ENCODE peak calls at places on chromosomes 12 and 14, in five cellular contexts. One of them, this sample, is unnamed.

GRCh38 chr14:85960781-85961180 is 430.8 kb downstream of the FLRT2 start:
- DNase-seq in PC-9: no peak
- DNase-seq in HCT116: no peak
- DNase-seq in Karpas-422: no peak
- DNase-seq in GM23248: no peak
- DNase-seq in this sample: no peak

GRCh38 chr12:122090759-122091535 is 12.4 kb downstream of the MLXIP start:
- DNase-seq in GM23248: peak; percentile 97
- DNase-seq in PC-9: no peak
- DNase-seq in HCT116: no peak
- DNase-seq in Karpas-422: peak; percentile 38
- DNase-seq in this sample: no peak

GRCh38 chr12:14845350-14845750 is 2.0 kb upstream of the ART4 start:
- DNase-seq in GM23248: peak; percentile 77
- DNase-seq in HCT116: peak; percentile 37
- DNase-seq in PC-9: peak; percentile 52
- DNase-seq in Karpas-422: peak; percentile 76
- DNase-seq in this sample: peak; percentile 75

GRCh38 chr14:77314043-77314442 is 6.6 kb downstream of the POMT2 start:
- DNase-seq in PC-9: no peak
- DNase-seq in Karpas-422: no peak
- DNase-seq in HCT116: no peak
- DNase-seq in GM23248: peak; percentile 96
- DNase-seq in this sample: peak; percentile 92

GRCh38 chr14:24481622-24482324 is 26.3 kb downstream of the CMA1 start:
- DNase-seq in PC-9: peak; percentile 3
- DNase-seq in HCT116: peak; percentile 44
- DNase-seq in Karpas-422: peak; percentile 82
- DNase-seq in GM23248: peak; percentile 53
- DNase-seq in this sample: peak; percentile 46

GRCh38 chr12:46664771-46665287 is 161.0 kb downstream of the SLC38A4 start:
- DNase-seq in Karpas-422: no peak
- DNase-seq in PC-9: peak; percentile 26
- DNase-seq in GM23248: peak; percentile 93
- DNase-seq in HCT116: peak; percentile 72
- DNase-seq in this sample: peak; percentile 96

GRCh38 chr14:34237677-34238076 is 224.4 kb downstream of the SPTSSA start:
- DNase-seq in Karpas-422: no peak
- DNase-seq in PC-9: no peak
- DNase-seq in GM23248: no peak
- DNase-seq in HCT116: no peak
- DNase-seq in this sample: no peak

GRCh38 chr12:55670213-55670730 is 33.6 kb downstream of the OR10P1 start:
- DNase-seq in PC-9: no peak
- DNase-seq in GM23248: no peak
- DNase-seq in Karpas-422: no peak
- DNase-seq in HCT116: no peak
- DNase-seq in this sample: no peak

GRCh38 chr12:53060721-53061276 is 10.9 kb downstream of the TNS2 start:
- DNase-seq in PC-9: no peak
- DNase-seq in HCT116: no peak
- DNase-seq in GM23248: no peak
- DNase-seq in Karpas-422: no peak
- DNase-seq in this sample: no peak

GRCh38 chr12:57079821-57080220 is 1.2 kb upstream of the NEMP1 start:
- DNase-seq in PC-9: no peak
- DNase-seq in GM23248: no peak
- DNase-seq in Karpas-422: no peak
- DNase-seq in HCT116: no peak
- DNase-seq in this sample: no peak

GRCh38 chr12:40784102-40784501 is 91.9 kb downstream of the CNTN1 start:
- DNase-seq in HCT116: no peak
- DNase-seq in PC-9: no peak
- DNase-seq in GM23248: no peak
- DNase-seq in Karpas-422: no peak
- DNase-seq in this sample: no peak

GRCh38 chr14:91142214-91142668 is 28.4 kb downstream of the DGLUCY start:
- DNase-seq in PC-9: no peak
- DNase-seq in Karpas-422: peak; percentile 81
- DNase-seq in GM23248: no peak
- DNase-seq in HCT116: no peak
- DNase-seq in this sample: no peak

GRCh38 chr12:56350662-56351061 is 9.2 kb downstream of the STAT2 start:
- DNase-seq in Karpas-422: no peak
- DNase-seq in PC-9: peak; percentile 58
- DNase-seq in GM23248: no peak
- DNase-seq in HCT116: no peak
- DNase-seq in this sample: peak; percentile 92

GRCh38 chr12:75779891-75780501 is 251.6 kb downstream of the PHLDA1 start:
- DNase-seq in HCT116: no peak
- DNase-seq in Karpas-422: no peak
- DNase-seq in PC-9: no peak
- DNase-seq in GM23248: no peak
- DNase-seq in this sample: no peak

GRCh38 chr14:22570132-22570949 is 18.7 kb downstream of the DAD1 start:
- DNase-seq in PC-9: peak; percentile 55
- DNase-seq in Karpas-422: peak; percentile 96
- DNase-seq in GM23248: peak; percentile 76
- DNase-seq in HCT116: peak; percentile 79
- DNase-seq in this sample: peak; percentile 92

GRCh38 chr12:121989951-121990647 is 31.6 kb upstream of the BCL7A start:
- DNase-seq in GM23248: no peak
- DNase-seq in Karpas-422: no peak
- DNase-seq in HCT116: no peak
- DNase-seq in PC-9: no peak
- DNase-seq in this sample: no peak

GRCh38 chr12:114848661-114849060 is 164.7 kb upstream of the TBX3 start:
- DNase-seq in GM23248: peak; percentile 95
- DNase-seq in PC-9: no peak
- DNase-seq in HCT116: no peak
- DNase-seq in Karpas-422: no peak
- DNase-seq in this sample: no peak

GRCh38 chr12:2673966-2674810 is 120.6 kb upstream of the FKBP4 start:
- DNase-seq in Karpas-422: no peak
- DNase-seq in PC-9: no peak
- DNase-seq in GM23248: peak; percentile 14
- DNase-seq in HCT116: peak; percentile 8
- DNase-seq in this sample: no peak

GRCh38 chr12:26948309-26948708 is 10.0 kb downstream of the FGFR1OP2 start:
- DNase-seq in GM23248: no peak
- DNase-seq in PC-9: no peak
- DNase-seq in HCT116: no peak
- DNase-seq in Karpas-422: no peak
- DNase-seq in this sample: no peak

GRCh38 chr12:121799175-121799841 is 4.5 kb upstream of the SETD1B start:
- DNase-seq in GM23248: peak; percentile 90
- DNase-seq in PC-9: no peak
- DNase-seq in HCT116: peak; percentile 75
- DNase-seq in Karpas-422: peak; percentile 78
- DNase-seq in this sample: peak; percentile 84

GRCh38 chr14:71138236-71139057 is 231.2 kb downstream of the PCNX1 start:
- DNase-seq in HCT116: no peak
- DNase-seq in Karpas-422: no peak
- DNase-seq in GM23248: peak; percentile 38
- DNase-seq in PC-9: no peak
- DNase-seq in this sample: no peak

GRCh38 chr12:64720884-64721283 is 38.3 kb downstream of the GNS start:
- DNase-seq in GM23248: no peak
- DNase-seq in PC-9: no peak
- DNase-seq in Karpas-422: no peak
- DNase-seq in HCT116: no peak
- DNase-seq in this sample: no peak

GRCh38 chr12:53345486-53346195 is 9.5 kb upstream of the SP7 start:
- DNase-seq in GM23248: peak; percentile 72
- DNase-seq in Karpas-422: no peak
- DNase-seq in HCT116: no peak
- DNase-seq in PC-9: no peak
- DNase-seq in this sample: no peak

GRCh38 chr12:71142046-71142445 is 15.8 kb downstream of the TSPAN8 start:
- DNase-seq in GM23248: no peak
- DNase-seq in PC-9: no peak
- DNase-seq in Karpas-422: no peak
- DNase-seq in HCT116: no peak
- DNase-seq in this sample: no peak

GRCh38 chr12:46523446-46523845 is 150.9 kb upstream of the SLC38A2 start:
- DNase-seq in HCT116: no peak
- DNase-seq in GM23248: no peak
- DNase-seq in Karpas-422: no peak
- DNase-seq in PC-9: no peak
- DNase-seq in this sample: peak; percentile 40

GRCh38 chr12:62834971-62835547 is 99.9 kb downstream of the PPM1H start:
- DNase-seq in HCT116: peak; percentile 24
- DNase-seq in GM23248: peak; percentile 67
- DNase-seq in Karpas-422: no peak
- DNase-seq in PC-9: no peak
- DNase-seq in this sample: peak; percentile 50

GRCh38 chr14:22255042-22255441 is 334.0 kb downstream of the DAD1 start:
- DNase-seq in PC-9: no peak
- DNase-seq in Karpas-422: no peak
- DNase-seq in HCT116: no peak
- DNase-seq in GM23248: no peak
- DNase-seq in this sample: peak; percentile 25

GRCh38 chr12:7588703-7589329 is 76.9 kb downstream of the APOBEC1 start:
- DNase-seq in Karpas-422: peak; percentile 85
- DNase-seq in PC-9: peak; percentile 58
- DNase-seq in HCT116: peak; percentile 76
- DNase-seq in GM23248: peak; percentile 73
- DNase-seq in this sample: peak; percentile 59

GRCh38 chr12:57522887-57523705 is 472 bp downstream of the MBD6 start:
- DNase-seq in HCT116: no peak
- DNase-seq in GM23248: peak; percentile 70
- DNase-seq in Karpas-422: peak; percentile 83
- DNase-seq in PC-9: no peak
- DNase-seq in this sample: peak; percentile 46

GRCh38 chr14:91186515-91187066 is 57.9 kb downstream of the GPR68 start:
- DNase-seq in GM23248: peak; percentile 80
- DNase-seq in Karpas-422: no peak
- DNase-seq in HCT116: no peak
- DNase-seq in PC-9: no peak
- DNase-seq in this sample: peak; percentile 40

GRCh38 chr12:127280393-127281275 is 986.3 kb upstream of the TMEM132C start:
- DNase-seq in HCT116: peak; percentile 62
- DNase-seq in GM23248: peak; percentile 42
- DNase-seq in PC-9: no peak
- DNase-seq in Karpas-422: no peak
- DNase-seq in this sample: no peak

GRCh38 chr12:98895086-98895651 is 250.1 kb downstream of the APAF1 start:
- DNase-seq in Karpas-422: no peak
- DNase-seq in HCT116: no peak
- DNase-seq in PC-9: no peak
- DNase-seq in GM23248: no peak
- DNase-seq in this sample: no peak
- H3K4me2 ChIP-seq in Karpas-422: no peak overlapping the region
- H3K4me2 ChIP-seq in HCT116: no peak overlapping the region
- H3K4me2 ChIP-seq in PC-9: no peak overlapping the region
- H3K4me2 ChIP-seq in GM23248: no peak overlapping the region
- H3K4me2 ChIP-seq in this sample: no peak overlapping the region

GRCh38 chr14:57656853-57657252 is 163.2 kb upstream of the CCDC198 start:
- DNase-seq in GM23248: no peak
- DNase-seq in HCT116: no peak
- DNase-seq in PC-9: no peak
- DNase-seq in Karpas-422: no peak
- DNase-seq in this sample: no peak

GRCh38 chr14:57657487-57657886 is 163.8 kb upstream of the CCDC198 start:
- DNase-seq in GM23248: peak; percentile 20
- DNase-seq in HCT116: no peak
- DNase-seq in Karpas-422: no peak
- DNase-seq in PC-9: no peak
- DNase-seq in this sample: peak; percentile 33
- H3K9me2 ChIP-seq in GM23248: no peaks in the 10 kb centered on the region
- H3K9me2 ChIP-seq in HCT116: no peaks in the 10 kb centered on the region
- H3K9me2 ChIP-seq in Karpas-422: no peaks in the 10 kb centered on the region
- H3K9me2 ChIP-seq in PC-9: no peaks in the 10 kb centered on the region
- H3K9me2 ChIP-seq in this sample: no peaks in the 10 kb centered on the region

GRCh38 chr12:108712164-108712924 is 19.0 kb downstream of the CORO1C start:
- DNase-seq in GM23248: no peak
- DNase-seq in Karpas-422: peak; percentile 74
- DNase-seq in HCT116: no peak
- DNase-seq in PC-9: no peak
- DNase-seq in this sample: no peak

GRCh38 chr12:108713471-108713870 is 17.8 kb downstream of the CORO1C start:
- DNase-seq in PC-9: no peak
- DNase-seq in Karpas-422: no peak
- DNase-seq in HCT116: no peak
- DNase-seq in GM23248: no peak
- DNase-seq in this sample: no peak

GRCh38 chr12:108714866-108715265 is 16.5 kb downstream of the CORO1C start:
- DNase-seq in GM23248: no peak
- DNase-seq in Karpas-422: no peak
- DNase-seq in PC-9: no peak
- DNase-seq in HCT116: no peak
- DNase-seq in this sample: no peak

GRCh38 chr12:108711486-108712163 is 19.7 kb downstream of the CORO1C start:
- DNase-seq in Karpas-422: no peak
- DNase-seq in PC-9: no peak
- DNase-seq in GM23248: peak; percentile 53
- DNase-seq in HCT116: no peak
- DNase-seq in this sample: no peak

DNA sequence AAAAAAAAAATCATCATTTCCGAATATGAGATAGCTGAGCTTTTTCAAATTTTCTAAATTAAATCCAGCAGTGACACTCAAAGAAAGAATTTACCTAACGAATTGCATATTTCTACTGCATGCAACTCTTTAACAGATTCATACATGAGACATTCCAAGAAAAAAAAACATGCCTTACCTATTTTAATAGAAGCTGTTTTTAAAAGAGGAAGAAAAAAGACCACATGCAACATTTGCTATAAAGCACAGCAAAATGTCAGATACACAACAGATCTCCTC is 18.5 kb downstream of the CORO1C start:
- DNase-seq in Karpas-422: no peak
- DNase-seq in PC-9: no peak
- DNase-seq in HCT116: no peak
- DNase-seq in GM23248: peak; percentile 25
- DNase-seq in this sample: no peak
- H3K4me2 ChIP-seq in Karpas-422: peak overlapping the region; percentile 2
- H3K4me2 ChIP-seq in PC-9: no peak overlapping the region
- H3K4me2 ChIP-seq in HCT116: no peak overlapping the region
- H3K4me2 ChIP-seq in GM23248: peak overlapping the region; percentile 56
- H3K4me2 ChIP-seq in this sample: no peak overlapping the region

GRCh38 chr14:98462908-98463307 is 809.1 kb downstream of the BCL11B start:
- DNase-seq in Karpas-422: no peak
- DNase-seq in HCT116: no peak
- DNase-seq in GM23248: no peak
- DNase-seq in PC-9: no peak
- DNase-seq in this sample: no peak

GRCh38 chr14:98458702-98459101 is 813.3 kb downstream of the BCL11B start:
- DNase-seq in HCT116: no peak
- DNase-seq in GM23248: no peak
- DNase-seq in PC-9: no peak
- DNase-seq in Karpas-422: no peak
- DNase-seq in this sample: no peak
- H3K9me2 ChIP-seq in HCT116: no peaks in the 10 kb centered on the region
- H3K9me2 ChIP-seq in GM23248: no peaks in the 10 kb centered on the region
- H3K9me2 ChIP-seq in PC-9: no peaks in the 10 kb centered on the region
- H3K9me2 ChIP-seq in Karpas-422: no peaks in the 10 kb centered on the region
- H3K9me2 ChIP-seq in this sample: no peaks in the 10 kb centered on the region

This sample was measured in PC-3.